ENCODE peak calls at places on chromosome 7, in four cellular contexts. O, H, Q and F are unnamed samples. For H3K4me1, the result is how much of the 10 kb centered on the place peaks cover.

GRCh38 chr7:16232273-16232672 is 189.1 kb downstream of the CRPPA start:
- DNase-seq in O (no peak), H (no peak), Q (no peak), F (no peak)

GRCh38 chr7:81478664-81479063 is 291.2 kb downstream of the HGF start:
- DNase-seq in O (peak), H (no peak), Q (no peak), F (no peak)

GRCh38 chr7:98864726-98865420 is 4.9 kb downstream of the TMEM130 start:
- DNase-seq in O (no peak), H (no peak), Q (no peak), F (no peak)

GRCh38 chr7:83060218-83060617 is 102.5 kb downstream of the PCLO start:
- DNase-seq in O (peak), H (no peak), Q (no peak), F (no peak)

GRCh38 chr7:25726180-25726579 is 425.8 kb upstream of the NFE2L3 start:
- DNase-seq in O (no peak), H (no peak), Q (no peak), F (peak)

GRCh38 chr7:3916146-3916545 is 615.1 kb downstream of the SDK1 start:
- DNase-seq in O (peak), H (no peak), Q (no peak), F (no peak)

GRCh38 chr7:48847896-48848295 is 76.5 kb upstream of the CDC14C start:
- DNase-seq in O (no peak), H (no peak), Q (no peak), F (no peak)

GRCh38 chr7:128030999-128031681 is at the start of gene LRRC4:
- DNase-seq in O (peak), H (no peak), Q (peak), F (peak)

DNA sequence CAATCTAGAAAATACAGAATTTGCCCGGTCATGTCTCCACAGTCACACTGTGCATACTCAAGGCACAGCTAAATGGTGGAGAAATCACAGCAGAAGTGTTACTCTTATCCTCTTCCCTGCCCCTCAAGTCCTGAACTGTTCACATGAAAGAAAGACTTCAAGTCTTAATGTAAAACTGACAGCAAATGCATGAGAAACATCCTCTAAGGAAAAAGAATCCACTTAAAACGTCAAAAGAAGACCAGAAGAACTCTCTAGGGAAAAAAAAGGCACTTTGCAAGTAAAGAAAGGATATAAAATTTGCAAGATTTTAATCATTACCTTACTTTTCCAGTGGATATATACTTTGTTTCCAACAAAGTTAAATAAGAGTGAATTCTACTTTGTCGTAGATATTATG is 155.1 kb downstream of the CTTNBP2 start:
- DNase-seq in O (no peak), H (no peak), Q (no peak), F (no peak)
- H3K4me1 ChIP-seq in O (under half), H (under half), Q (under half), F (under half)

GRCh38 chr7:105438254-105438653 is 49.5 kb upstream of the SRPK2 start:
- DNase-seq in O (no peak), H (no peak), Q (no peak), F (no peak)

GRCh38 chr7:105444342-105444938 is 55.7 kb upstream of the SRPK2 start:
- DNase-seq in O (no peak), H (no peak), Q (no peak), F (no peak)

GRCh38 chr7:105438847-105439173 is 50.1 kb upstream of the SRPK2 start:
- DNase-seq in O (no peak), H (no peak), Q (no peak), F (no peak)

GRCh38 chr7:105439174-105439893 is 50.6 kb upstream of the SRPK2 start:
- DNase-seq in O (peak), H (no peak), Q (peak), F (no peak)
- H3K4me3 ChIP-seq in O (no peak), H (no peak), Q (no peak), F (no peak)

DNA sequence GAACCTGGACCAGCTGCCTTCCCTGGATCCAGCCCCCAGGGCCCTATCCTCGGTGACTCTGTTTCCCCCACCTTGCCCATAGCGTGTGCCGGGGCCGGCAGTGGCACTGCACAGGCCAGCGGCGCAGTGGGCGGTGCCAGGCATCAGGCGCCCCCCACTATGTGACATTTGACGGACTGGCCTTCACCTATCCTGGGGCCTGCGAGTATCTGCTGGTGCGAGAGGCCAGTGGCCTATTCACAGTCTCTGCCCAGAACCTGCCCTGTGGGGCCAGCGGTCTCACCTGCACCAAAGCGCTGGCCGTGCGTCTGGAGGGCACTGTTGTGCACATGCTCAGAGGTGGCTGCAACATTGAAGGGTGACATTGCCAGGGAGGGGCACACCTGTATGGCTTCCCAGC is 12.0 kb upstream of the ZNF467 start:
- DNase-seq in O (no peak), H (no peak), Q (no peak), F (no peak)
- H2AFZ ChIP-seq in O (no peak), H (no peak), Q (no peak), F (no peak)

GRCh38 chr7:2440608-2441245 is 35.5 kb downstream of the GRIFIN start:
- DNase-seq in O (peak), H (no peak), Q (no peak), F (no peak)
- H3K4me1 ChIP-seq in O (under half), H (under half), Q (under half), F (under half)

GRCh38 chr7:519974-520458 is 370 bp upstream of the PDGFA start:
- DNase-seq in O (peak), H (no peak), Q (peak), F (peak)
- H3K4me3 ChIP-seq in O (peak), H (peak), Q (peak), F (peak)